ENCODE peak calls at places on chromosomes 12 and 14, in ten cellular contexts. K, F, Y, N, U, S, O, L, Z and D are unnamed samples.

GRCh38 chr14:77620222-77620865 is 3.9 kb upstream of the SPTLC2 start:
- DNase-seq in O (no peak), U (no peak), K (no peak), L (no peak), S (no peak), Y (no peak), F (no peak), N (no peak), Z (no peak), D (no peak)

GRCh38 chr12:50050410-50051280 is 6.8 kb upstream of the ASIC1 start:
- DNase-seq in O (no peak), F (peak; percentile 40), Y (no peak), K (no peak), S (peak; percentile 69), U (no peak), N (no peak), Z (peak; percentile 83), L (no peak), D (no peak)

GRCh38 chr12:126706300-126706699 is 1560.7 kb upstream of the TMEM132C start:
- DNase-seq in O (no peak), U (peak; percentile 7), Z (no peak), Y (no peak), F (no peak), N (no peak), K (no peak), S (no peak), L (no peak), D (no peak)

GRCh38 chr12:101490286-101490920 is 15.3 kb downstream of the SPIC start:
- DNase-seq in Z (no peak), N (no peak), O (no peak), L (no peak), F (peak; percentile 16), U (peak; percentile 62), K (no peak), Y (peak; percentile 44), S (peak; percentile 51), D (peak; percentile 23)

GRCh38 chr12:93261505-93262094 is 116.1 kb upstream of the NUDT4 start:
- DNase-seq in Z (no peak), L (no peak), S (no peak), K (no peak), U (peak; percentile 8), N (no peak), O (no peak), Y (no peak), F (no peak), D (no peak)

GRCh38 chr12:75660805-75661404 is 149.5 kb upstream of the KRR1 start:
- DNase-seq in O (no peak), F (no peak), Z (no peak), U (peak; percentile 27), N (no peak), K (no peak), Y (peak; percentile 94), L (no peak), S (peak; percentile 72), D (peak; percentile 88)

GRCh38 chr14:104276435-104276834 is 138.0 kb downstream of the KIF26A start:
- DNase-seq in S (no peak), N (no peak), L (no peak), U (no peak), Z (no peak), Y (no peak), F (no peak), K (no peak), O (no peak), D (peak; percentile 2)

GRCh38 chr14:76729195-76729594 is 32.1 kb upstream of the VASH1 start:
- DNase-seq in Y (no peak), U (no peak), O (no peak), F (no peak), L (no peak), K (no peak), S (no peak), Z (no peak), N (no peak), D (no peak)

GRCh38 chr12:14396071-14396470 is 30.6 kb downstream of the ATF7IP start:
- DNase-seq in F (no peak), N (peak; percentile 29), O (peak; percentile 14), L (no peak), Z (no peak), Y (no peak), U (no peak), S (no peak), K (no peak), D (no peak)

GRCh38 chr12:109590566-109590965 is 17.0 kb downstream of the MVK start:
- DNase-seq in S (no peak), L (no peak), Y (no peak), U (no peak), N (no peak), Z (no peak), K (no peak), F (no peak), O (no peak), D (no peak)

GRCh38 chr14:105616802-105617192 is 90.4 kb downstream of the TMEM121 start:
- DNase-seq in S (no peak), L (no peak), F (no peak), N (no peak), Y (no peak), O (no peak), U (no peak), Z (no peak), K (no peak), D (no peak)

GRCh38 chr14:73797540-73797925 is 54.1 kb upstream of the PTGR2 start:
- DNase-seq in U (no peak), Y (no peak), Z (no peak), K (no peak), N (no peak), S (no peak), F (no peak), O (no peak), L (no peak), D (no peak)

GRCh38 chr12:13171921-13172859 is 24.3 kb upstream of the EMP1 start:
- DNase-seq in Z (no peak), F (no peak), U (peak; percentile 91), Y (peak; percentile 65), O (no peak), L (peak; percentile 3), K (no peak), N (peak; percentile 16), S (peak; percentile 55), D (peak; percentile 87)

GRCh38 chr12:47080725-47081502 is 1.2 kb upstream of the AMIGO2 start:
- DNase-seq in N (peak; percentile 44), S (peak; percentile 81), F (peak; percentile 50), U (peak; percentile 89), Y (peak; percentile 84), Z (peak; percentile 82), K (peak; percentile 19), L (peak; percentile 4), O (peak; percentile 26), D (peak; percentile 89)

GRCh38 chr12:81114241-81114640 is 36.4 kb downstream of the ACSS3 start:
- DNase-seq in O (no peak), N (no peak), U (no peak), Z (no peak), L (no peak), K (no peak), Y (no peak), F (no peak), S (no peak), D (no peak)

GRCh38 chr12:52151859-52152783 is 39.7 kb downstream of the KRT80 start:
- DNase-seq in L (no peak), K (peak; percentile 56), U (peak; percentile 91), N (peak; percentile 84), Y (peak; percentile 72), Z (peak; percentile 63), S (peak; percentile 44), F (peak; percentile 80), O (peak; percentile 56), D (peak; percentile 82)